ENCODE peak calls at places on chromosomes 5 and 9, in ten cellular contexts. One of them, this sample, is unnamed.

GRCh38 chr5:157072508-157072907 is 13.6 kb upstream of the HAVCR1 start:
- DNase-seq in NCI-H1105 treated with DMSO at 0.1 percent for 48 hours: no peak
- DNase-seq in A549: no peak
- DNase-seq in stimulated activated CD8-positive, alpha-beta memory T cell treated with anti-CD3 and anti-CD28 coated beads, Interleukin-2, amount 100 ng/mL, for 1 hour: no peak
- DNase-seq in midbrain: no peak
- DNase-seq in cardiac muscle cell: no peak
- DNase-seq in neuronal stem cell: no peak
- DNase-seq in memory B cell: no peak
- DNase-seq in fibroblast of villous mesenchyme: no peak
- DNase-seq in epithelial cell of esophagus: no peak
- DNase-seq in this sample: no peak

GRCh38 chr5:93675458-93676450 is 65.6 kb downstream of the POU5F2 start:
- DNase-seq in NCI-H1105 treated with DMSO at 0.1 percent for 48 hours: peak
- DNase-seq in A549: no peak
- DNase-seq in stimulated activated CD8-positive, alpha-beta memory T cell treated with anti-CD3 and anti-CD28 coated beads, Interleukin-2, amount 100 ng/mL, for 1 hour: no peak
- DNase-seq in midbrain: no peak
- DNase-seq in cardiac muscle cell: no peak
- DNase-seq in neuronal stem cell: no peak
- DNase-seq in memory B cell: no peak
- DNase-seq in fibroblast of villous mesenchyme: peak
- DNase-seq in epithelial cell of esophagus: no peak
- DNase-seq in this sample: no peak

GRCh38 chr9:86731511-86731993 is 215.8 kb downstream of the GAS1 start:
- DNase-seq in NCI-H1105 treated with DMSO at 0.1 percent for 48 hours: no peak
- DNase-seq in A549: no peak
- DNase-seq in stimulated activated CD8-positive, alpha-beta memory T cell treated with anti-CD3 and anti-CD28 coated beads, Interleukin-2, amount 100 ng/mL, for 1 hour: no peak
- DNase-seq in midbrain: no peak
- DNase-seq in cardiac muscle cell: peak
- DNase-seq in neuronal stem cell: no peak
- DNase-seq in memory B cell: no peak
- DNase-seq in fibroblast of villous mesenchyme: peak
- DNase-seq in epithelial cell of esophagus: peak
- DNase-seq in this sample: no peak

GRCh38 chr5:139738193-139738592 is 57.4 kb upstream of the PSD2 start:
- DNase-seq in NCI-H1105 treated with DMSO at 0.1 percent for 48 hours: no peak
- DNase-seq in A549: no peak
- DNase-seq in stimulated activated CD8-positive, alpha-beta memory T cell treated with anti-CD3 and anti-CD28 coated beads, Interleukin-2, amount 100 ng/mL, for 1 hour: no peak
- DNase-seq in midbrain: peak
- DNase-seq in cardiac muscle cell: no peak
- DNase-seq in neuronal stem cell: no peak
- DNase-seq in memory B cell: no peak
- DNase-seq in fibroblast of villous mesenchyme: no peak
- DNase-seq in epithelial cell of esophagus: no peak
- DNase-seq in this sample: no peak

GRCh38 chr5:17395516-17395915 is 102.5 kb upstream of the TAF11L2 start:
- DNase-seq in NCI-H1105 treated with DMSO at 0.1 percent for 48 hours: no peak
- DNase-seq in A549: no peak
- DNase-seq in stimulated activated CD8-positive, alpha-beta memory T cell treated with anti-CD3 and anti-CD28 coated beads, Interleukin-2, amount 100 ng/mL, for 1 hour: no peak
- DNase-seq in midbrain: no peak
- DNase-seq in cardiac muscle cell: no peak
- DNase-seq in neuronal stem cell: no peak
- DNase-seq in memory B cell: no peak
- DNase-seq in fibroblast of villous mesenchyme: peak
- DNase-seq in epithelial cell of esophagus: no peak
- DNase-seq in this sample: no peak

GRCh38 chr5:98624145-98624880 is 149.2 kb upstream of the RGMB start:
- DNase-seq in NCI-H1105 treated with DMSO at 0.1 percent for 48 hours: no peak
- DNase-seq in A549: no peak
- DNase-seq in stimulated activated CD8-positive, alpha-beta memory T cell treated with anti-CD3 and anti-CD28 coated beads, Interleukin-2, amount 100 ng/mL, for 1 hour: no peak
- DNase-seq in midbrain: no peak
- DNase-seq in cardiac muscle cell: no peak
- DNase-seq in neuronal stem cell: no peak
- DNase-seq in memory B cell: no peak
- DNase-seq in fibroblast of villous mesenchyme: no peak
- DNase-seq in epithelial cell of esophagus: peak
- DNase-seq in this sample: no peak

GRCh38 chr9:124108216-124108615 is 96.6 kb downstream of the LHX2 start:
- DNase-seq in NCI-H1105 treated with DMSO at 0.1 percent for 48 hours: peak
- DNase-seq in A549: no peak
- DNase-seq in stimulated activated CD8-positive, alpha-beta memory T cell treated with anti-CD3 and anti-CD28 coated beads, Interleukin-2, amount 100 ng/mL, for 1 hour: no peak
- DNase-seq in midbrain: no peak
- DNase-seq in cardiac muscle cell: no peak
- DNase-seq in neuronal stem cell: no peak
- DNase-seq in memory B cell: no peak
- DNase-seq in fibroblast of villous mesenchyme: no peak
- DNase-seq in epithelial cell of esophagus: no peak
- DNase-seq in this sample: no peak

GRCh38 chr5:154857091-154857533 is 1.3 kb upstream of the CNOT8 start:
- DNase-seq in NCI-H1105 treated with DMSO at 0.1 percent for 48 hours: no peak
- DNase-seq in A549: no peak
- DNase-seq in stimulated activated CD8-positive, alpha-beta memory T cell treated with anti-CD3 and anti-CD28 coated beads, Interleukin-2, amount 100 ng/mL, for 1 hour: peak
- DNase-seq in midbrain: no peak
- DNase-seq in cardiac muscle cell: no peak
- DNase-seq in neuronal stem cell: no peak
- DNase-seq in memory B cell: no peak
- DNase-seq in fibroblast of villous mesenchyme: no peak
- DNase-seq in epithelial cell of esophagus: peak
- DNase-seq in this sample: no peak

GRCh38 chr5:113215401-113216060 is 219.3 kb downstream of the TSSK1B start:
- DNase-seq in NCI-H1105 treated with DMSO at 0.1 percent for 48 hours: no peak
- DNase-seq in A549: no peak
- DNase-seq in stimulated activated CD8-positive, alpha-beta memory T cell treated with anti-CD3 and anti-CD28 coated beads, Interleukin-2, amount 100 ng/mL, for 1 hour: no peak
- DNase-seq in midbrain: no peak
- DNase-seq in cardiac muscle cell: peak
- DNase-seq in neuronal stem cell: no peak
- DNase-seq in memory B cell: no peak
- DNase-seq in fibroblast of villous mesenchyme: no peak
- DNase-seq in epithelial cell of esophagus: no peak
- DNase-seq in this sample: no peak

GRCh38 chr5:160133071-160133917 is 14.0 kb upstream of the PWWP2A start:
- DNase-seq in NCI-H1105 treated with DMSO at 0.1 percent for 48 hours: no peak
- DNase-seq in A549: no peak
- DNase-seq in stimulated activated CD8-positive, alpha-beta memory T cell treated with anti-CD3 and anti-CD28 coated beads, Interleukin-2, amount 100 ng/mL, for 1 hour: no peak
- DNase-seq in midbrain: peak
- DNase-seq in cardiac muscle cell: peak
- DNase-seq in neuronal stem cell: peak
- DNase-seq in memory B cell: no peak
- DNase-seq in fibroblast of villous mesenchyme: peak
- DNase-seq in epithelial cell of esophagus: no peak
- DNase-seq in this sample: no peak

GRCh38 chr5:148739023-148739422 is 84.7 kb upstream of the HTR4 start:
- DNase-seq in NCI-H1105 treated with DMSO at 0.1 percent for 48 hours: no peak
- DNase-seq in A549: no peak
- DNase-seq in stimulated activated CD8-positive, alpha-beta memory T cell treated with anti-CD3 and anti-CD28 coated beads, Interleukin-2, amount 100 ng/mL, for 1 hour: no peak
- DNase-seq in midbrain: no peak
- DNase-seq in cardiac muscle cell: no peak
- DNase-seq in neuronal stem cell: no peak
- DNase-seq in memory B cell: no peak
- DNase-seq in fibroblast of villous mesenchyme: no peak
- DNase-seq in epithelial cell of esophagus: no peak
- DNase-seq in this sample: no peak

GRCh38 chr9:137297966-137298365 is 4.1 kb downstream of the NRARP start:
- DNase-seq in NCI-H1105 treated with DMSO at 0.1 percent for 48 hours: no peak
- DNase-seq in A549: no peak
- DNase-seq in stimulated activated CD8-positive, alpha-beta memory T cell treated with anti-CD3 and anti-CD28 coated beads, Interleukin-2, amount 100 ng/mL, for 1 hour: no peak
- DNase-seq in midbrain: no peak
- DNase-seq in cardiac muscle cell: no peak
- DNase-seq in neuronal stem cell: no peak
- DNase-seq in memory B cell: no peak
- DNase-seq in fibroblast of villous mesenchyme: no peak
- DNase-seq in epithelial cell of esophagus: peak
- DNase-seq in this sample: no peak

GRCh38 chr9:34562136-34562745 is 27.3 kb downstream of the CNTFR start:
- DNase-seq in NCI-H1105 treated with DMSO at 0.1 percent for 48 hours: no peak
- DNase-seq in A549: peak
- DNase-seq in stimulated activated CD8-positive, alpha-beta memory T cell treated with anti-CD3 and anti-CD28 coated beads, Interleukin-2, amount 100 ng/mL, for 1 hour: no peak
- DNase-seq in midbrain: no peak
- DNase-seq in cardiac muscle cell: no peak
- DNase-seq in neuronal stem cell: no peak
- DNase-seq in memory B cell: no peak
- DNase-seq in fibroblast of villous mesenchyme: no peak
- DNase-seq in epithelial cell of esophagus: no peak
- DNase-seq in this sample: no peak

GRCh38 chr9:96009690-96010477 is 134.4 kb downstream of the ERCC6L2 start:
- DNase-seq in NCI-H1105 treated with DMSO at 0.1 percent for 48 hours: no peak
- DNase-seq in A549: no peak
- DNase-seq in stimulated activated CD8-positive, alpha-beta memory T cell treated with anti-CD3 and anti-CD28 coated beads, Interleukin-2, amount 100 ng/mL, for 1 hour: peak
- DNase-seq in midbrain: no peak
- DNase-seq in cardiac muscle cell: no peak
- DNase-seq in neuronal stem cell: no peak
- DNase-seq in memory B cell: no peak
- DNase-seq in fibroblast of villous mesenchyme: no peak
- DNase-seq in epithelial cell of esophagus: no peak
- DNase-seq in this sample: no peak

GRCh38 chr5:145283101-145283500 is 552.0 kb downstream of the PRELID2 start:
- DNase-seq in NCI-H1105 treated with DMSO at 0.1 percent for 48 hours: no peak
- DNase-seq in A549: no peak
- DNase-seq in stimulated activated CD8-positive, alpha-beta memory T cell treated with anti-CD3 and anti-CD28 coated beads, Interleukin-2, amount 100 ng/mL, for 1 hour: no peak
- DNase-seq in midbrain: no peak
- DNase-seq in cardiac muscle cell: peak
- DNase-seq in neuronal stem cell: no peak
- DNase-seq in memory B cell: no peak
- DNase-seq in fibroblast of villous mesenchyme: no peak
- DNase-seq in epithelial cell of esophagus: peak
- DNase-seq in this sample: no peak

GRCh38 chr5:123719004-123719403 is 207.0 kb downstream of the CSNK1G3 start:
- DNase-seq in NCI-H1105 treated with DMSO at 0.1 percent for 48 hours: no peak
- DNase-seq in A549: no peak
- DNase-seq in stimulated activated CD8-positive, alpha-beta memory T cell treated with anti-CD3 and anti-CD28 coated beads, Interleukin-2, amount 100 ng/mL, for 1 hour: no peak
- DNase-seq in midbrain: no peak
- DNase-seq in cardiac muscle cell: peak
- DNase-seq in neuronal stem cell: no peak
- DNase-seq in memory B cell: no peak
- DNase-seq in fibroblast of villous mesenchyme: no peak
- DNase-seq in epithelial cell of esophagus: peak
- DNase-seq in this sample: no peak

GRCh38 chr5:122693963-122694362 is 80.9 kb upstream of the SNX2 start:
- DNase-seq in NCI-H1105 treated with DMSO at 0.1 percent for 48 hours: no peak
- DNase-seq in A549: no peak
- DNase-seq in stimulated activated CD8-positive, alpha-beta memory T cell treated with anti-CD3 and anti-CD28 coated beads, Interleukin-2, amount 100 ng/mL, for 1 hour: no peak
- DNase-seq in midbrain: no peak
- DNase-seq in cardiac muscle cell: no peak
- DNase-seq in neuronal stem cell: no peak
- DNase-seq in memory B cell: no peak
- DNase-seq in fibroblast of villous mesenchyme: no peak
- DNase-seq in epithelial cell of esophagus: no peak
- DNase-seq in this sample: no peak

GRCh38 chr5:100505984-100506670 is 29.0 kb upstream of the FAM174A start:
- DNase-seq in NCI-H1105 treated with DMSO at 0.1 percent for 48 hours: no peak
- DNase-seq in A549: peak
- DNase-seq in stimulated activated CD8-positive, alpha-beta memory T cell treated with anti-CD3 and anti-CD28 coated beads, Interleukin-2, amount 100 ng/mL, for 1 hour: no peak
- DNase-seq in midbrain: no peak
- DNase-seq in cardiac muscle cell: peak
- DNase-seq in neuronal stem cell: no peak
- DNase-seq in memory B cell: no peak
- DNase-seq in fibroblast of villous mesenchyme: peak
- DNase-seq in epithelial cell of esophagus: peak
- DNase-seq in this sample: no peak

GRCh38 chr9:132041825-132042224 is 37.8 kb downstream of the MED27 start:
- DNase-seq in NCI-H1105 treated with DMSO at 0.1 percent for 48 hours: no peak
- DNase-seq in A549: no peak
- DNase-seq in stimulated activated CD8-positive, alpha-beta memory T cell treated with anti-CD3 and anti-CD28 coated beads, Interleukin-2, amount 100 ng/mL, for 1 hour: no peak
- DNase-seq in midbrain: no peak
- DNase-seq in cardiac muscle cell: no peak
- DNase-seq in neuronal stem cell: no peak
- DNase-seq in memory B cell: no peak
- DNase-seq in fibroblast of villous mesenchyme: no peak
- DNase-seq in epithelial cell of esophagus: no peak
- DNase-seq in this sample: no peak

GRCh38 chr5:109409844-109410388 is at the start of gene PJA2:
- DNase-seq in NCI-H1105 treated with DMSO at 0.1 percent for 48 hours: peak
- DNase-seq in A549: peak
- DNase-seq in stimulated activated CD8-positive, alpha-beta memory T cell treated with anti-CD3 and anti-CD28 coated beads, Interleukin-2, amount 100 ng/mL, for 1 hour: peak
- DNase-seq in midbrain: peak
- DNase-seq in cardiac muscle cell: peak
- DNase-seq in neuronal stem cell: peak
- DNase-seq in memory B cell: peak
- DNase-seq in fibroblast of villous mesenchyme: peak
- DNase-seq in epithelial cell of esophagus: peak
- DNase-seq in this sample: peak